ENCODE peak calls at places on chromosomes 16 and 17, in four cellular contexts. O, T, E and H are unnamed samples.

GRCh38 chr16:69123894-69124293 is 8.5 kb downstream of the CHTF8 start:
- DNase-seq in E (peak; percentile 46), T (no peak), O (peak; percentile 36), H (peak; percentile 43)

GRCh38 chr17:79683365-79683764 is 47.4 kb upstream of the ENPP7 start:
- DNase-seq in O (no peak), E (no peak), T (no peak), H (no peak)

GRCh38 chr16:13453325-13453724 is 466.6 kb upstream of the ERCC4 start:
- DNase-seq in E (no peak), O (no peak), T (no peak), H (no peak)

GRCh38 chr16:30185141-30185682 is 1.8 kb downstream of the CORO1A start:
- DNase-seq in T (no peak), O (peak; percentile 67), E (peak; percentile 9), H (peak; percentile 21)

GRCh38 chr17:21512307-21513011 is 136.3 kb downstream of the KCNJ12 start:
- DNase-seq in T (no peak), E (no peak), O (no peak), H (no peak)

GRCh38 chr16:1980026-1980769 is 1.1 kb downstream of the NOXO1 start:
- DNase-seq in T (no peak), E (no peak), O (no peak), H (no peak)

GRCh38 chr17:7307686-7308624 is 527 bp downstream of the EIF5A start:
- DNase-seq in E (peak; percentile 49), T (no peak), O (peak; percentile 65), H (no peak)

GRCh38 chr16:17151335-17151734 is 319.4 kb downstream of the XYLT1 start:
- DNase-seq in O (no peak), E (no peak), T (no peak), H (no peak)

GRCh38 chr17:57877803-57878202 is 28.0 kb upstream of the MRPS23 start:
- DNase-seq in O (no peak), T (no peak), E (no peak), H (no peak)

GRCh38 chr17:79812969-79813825 is 16.3 kb upstream of the CBX8 start:
- DNase-seq in T (no peak), E (peak; percentile 68), O (no peak), H (no peak)

GRCh38 chr17:62627219-62627903 is at the start of gene MRC2:
- DNase-seq in O (peak; percentile 87), T (no peak), E (peak; percentile 46), H (peak; percentile 71)

GRCh38 chr17:51572115-51572514 is 311.8 kb downstream of the UTP18 start:
- DNase-seq in O (no peak), T (no peak), E (no peak), H (no peak)

GRCh38 chr17:7862692-7863437 is 5.1 kb downstream of the CYB5D1 start:
- DNase-seq in T (no peak), O (no peak), E (peak; percentile 30), H (no peak)

GRCh38 chr17:16943541-16944333 is 28.2 kb downstream of the TNFRSF13B start:
- DNase-seq in T (no peak), O (no peak), E (no peak), H (no peak)

GRCh38 chr17:79702071-79702470 is 28.7 kb upstream of the ENPP7 start:
- DNase-seq in E (no peak), O (no peak), T (no peak), H (no peak)

DNA sequence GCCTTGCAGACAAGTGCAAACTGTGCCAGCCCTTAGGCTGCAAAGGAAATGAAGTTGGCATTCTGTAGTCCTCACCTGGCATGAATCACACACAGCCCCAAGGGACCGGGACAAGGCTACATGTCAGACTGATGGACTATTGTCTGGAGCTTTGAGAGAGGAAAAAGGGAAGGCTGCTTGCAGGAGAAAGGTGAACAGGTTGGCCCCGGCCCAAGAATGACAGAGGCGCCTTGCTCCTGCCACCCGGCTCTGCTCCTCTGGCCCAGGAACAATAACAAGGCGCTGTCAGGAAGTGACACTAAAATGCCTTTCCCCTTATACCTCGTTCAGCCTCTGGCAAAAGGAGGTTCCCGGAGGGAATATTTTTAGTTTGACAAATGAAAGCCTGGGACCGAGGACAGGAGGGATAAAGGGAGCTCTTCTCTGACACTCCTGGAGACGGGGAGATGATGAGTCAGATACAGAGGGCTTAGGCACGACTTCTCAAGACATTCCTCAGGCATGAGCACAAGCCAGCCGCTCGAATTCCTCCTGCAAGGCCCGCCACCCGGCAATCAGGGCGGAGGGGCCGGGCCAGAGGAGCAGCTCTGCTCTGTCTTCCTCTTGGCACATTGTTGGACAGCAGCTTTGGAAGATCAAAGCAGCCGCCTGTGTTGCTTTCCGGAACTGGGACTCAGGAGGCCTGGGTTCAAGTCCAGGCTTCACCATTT is 105.8 kb downstream of the NOG start:
- DNase-seq in T (no peak), O (no peak), E (no peak), H (no peak)
- TF ChIP-seq SPI1 in T (no peak), O (no peak), E (no peak), H (no peak)

DNA sequence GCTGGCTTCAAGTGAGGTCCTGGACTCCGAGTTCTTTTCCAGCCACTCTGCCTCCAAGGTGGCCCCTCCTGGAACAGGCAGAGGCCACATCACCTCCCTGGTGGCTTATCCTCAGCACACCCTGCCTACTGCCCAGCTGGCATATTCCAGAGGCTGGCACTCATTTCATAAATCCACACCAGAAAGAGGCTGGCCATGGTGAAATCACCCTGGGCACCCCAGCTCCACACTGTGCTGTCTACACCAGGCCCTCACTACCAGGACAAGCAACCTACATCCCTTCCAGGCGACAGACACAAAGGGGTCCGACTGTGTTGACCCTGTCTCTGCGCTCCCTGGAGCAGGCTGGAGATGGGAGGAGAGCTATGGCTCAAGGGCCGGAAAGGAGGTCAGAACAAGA is 100.2 kb downstream of the C16orf78 start:
- DNase-seq in O (no peak), E (no peak), T (no peak), H (no peak)
- TF ChIP-seq SPI1 in O (no peak), E (no peak), T (no peak), H (no peak)

GRCh38 chr17:30520882-30521281 is 43.7 kb downstream of the GOSR1 start:
- DNase-seq in O (no peak), T (no peak), E (no peak), H (no peak)
- TF ChIP-seq SPI1 in O (no peak), T (no peak), E (no peak), H (no peak)

DNA sequence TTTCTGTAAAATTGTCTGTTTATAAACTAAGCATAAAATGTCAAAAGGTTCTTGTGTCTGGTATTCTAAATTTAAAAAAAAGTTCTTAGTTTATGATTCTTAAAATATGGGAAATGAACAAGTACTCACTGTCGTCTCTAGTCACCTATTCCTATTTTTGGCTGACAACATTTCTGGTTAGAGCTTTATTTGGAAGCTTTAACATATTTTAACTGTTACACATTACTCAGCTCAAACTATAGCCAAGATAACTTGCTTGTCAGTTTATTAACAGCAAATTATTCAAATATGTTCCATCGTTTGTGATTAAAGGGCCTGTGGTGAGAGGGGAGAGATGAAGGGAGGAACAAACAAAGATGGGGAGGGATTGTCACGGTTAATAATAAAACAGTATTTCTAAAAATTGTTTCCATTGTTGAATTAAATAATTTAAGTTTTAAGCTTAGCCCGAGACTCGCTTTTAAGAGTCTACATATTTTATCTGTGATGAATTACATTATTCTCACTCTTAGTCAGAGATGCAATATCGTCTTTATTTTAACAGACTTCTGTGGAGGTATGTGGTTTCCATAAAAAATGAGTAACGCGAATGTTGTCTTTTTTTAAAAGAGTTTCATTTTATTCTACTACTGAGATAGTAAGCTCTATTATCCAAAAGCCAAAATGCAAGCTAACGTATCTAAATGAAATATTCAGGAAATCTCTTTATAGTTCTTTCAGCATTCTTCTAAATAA is 321.9 kb upstream of the PMFBP1 start:
- DNase-seq in E (no peak), T (no peak), O (no peak), H (no peak)
- TF ChIP-seq SPI1 in E (no peak), T (no peak), O (no peak), H (no peak)

GRCh38 chr16:84015399-84015798 is 27.2 kb downstream of the SLC38A8 start:
- DNase-seq in E (no peak), O (no peak), T (no peak), H (no peak)

GRCh38 chr16:84016477-84016876 is 26.1 kb downstream of the SLC38A8 start:
- DNase-seq in T (no peak), E (no peak), O (no peak), H (no peak)

GRCh38 chr16:84013787-84014569 is 28.6 kb downstream of the SLC38A8 start:
- DNase-seq in O (peak; percentile 40), E (peak; percentile 98), T (peak; percentile 42), H (peak; percentile 56)

GRCh38 chr16:84018710-84019109 is 23.9 kb downstream of the SLC38A8 start:
- DNase-seq in E (no peak), O (no peak), T (no peak), H (no peak)

DNA sequence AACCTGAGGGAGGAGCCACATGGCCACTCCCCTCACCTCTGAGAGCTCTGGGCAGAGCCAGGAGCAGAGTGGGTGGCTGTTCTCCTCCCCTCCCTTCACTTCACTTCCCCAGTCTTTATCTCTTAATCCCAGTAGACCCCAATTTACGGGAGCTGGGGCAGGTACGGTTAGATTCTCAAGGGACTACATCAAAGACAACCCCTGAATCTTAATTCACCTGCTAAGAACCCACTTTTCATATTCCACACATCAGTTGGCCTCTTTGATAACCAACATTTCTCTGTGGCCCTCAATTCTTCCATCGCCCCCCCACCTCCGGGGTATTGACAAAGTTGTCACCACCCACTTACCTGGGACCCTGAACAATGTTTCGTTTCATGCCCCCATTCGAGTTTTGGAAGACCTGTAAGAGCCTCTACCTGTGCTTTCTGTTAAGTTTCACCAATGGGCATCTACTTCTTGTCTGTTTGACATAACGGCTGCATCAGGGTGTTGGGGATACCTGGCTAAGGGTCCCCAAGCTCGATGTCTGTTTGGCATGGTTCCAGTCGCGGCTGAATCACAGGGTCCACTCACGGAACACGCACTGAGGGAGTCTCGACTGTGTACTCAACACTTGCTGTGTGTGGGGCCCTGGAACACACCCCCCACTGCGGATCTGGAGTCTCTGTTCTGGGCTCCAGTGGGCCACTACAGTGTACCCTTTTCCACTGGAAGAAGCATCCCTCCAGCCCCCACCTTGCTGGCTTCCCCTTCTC is 27.8 kb downstream of the SLC38A8 start:
- DNase-seq in T (no peak), E (no peak), O (no peak), H (no peak)
- TF ChIP-seq SPI1 in T (no peak), E (peak; percentile 70), O (no peak), H (no peak)

GRCh38 chr17:2158011-2158410 is 103.1 kb downstream of the HIC1 start:
- DNase-seq in E (no peak), O (peak; percentile 79), T (no peak), H (no peak)
- TF ChIP-seq SPI1 in E (no peak), O (peak; percentile 37), T (no peak), H (no peak)

GRCh38 chr16:80803341-80804060 is 897 bp downstream of the CDYL2 start:
- DNase-seq in T (no peak), E (peak; percentile 20), O (no peak), H (peak; percentile 53)
- TF ChIP-seq SPI1 in T (no peak), E (no peak), O (no peak), H (no peak)

DNA sequence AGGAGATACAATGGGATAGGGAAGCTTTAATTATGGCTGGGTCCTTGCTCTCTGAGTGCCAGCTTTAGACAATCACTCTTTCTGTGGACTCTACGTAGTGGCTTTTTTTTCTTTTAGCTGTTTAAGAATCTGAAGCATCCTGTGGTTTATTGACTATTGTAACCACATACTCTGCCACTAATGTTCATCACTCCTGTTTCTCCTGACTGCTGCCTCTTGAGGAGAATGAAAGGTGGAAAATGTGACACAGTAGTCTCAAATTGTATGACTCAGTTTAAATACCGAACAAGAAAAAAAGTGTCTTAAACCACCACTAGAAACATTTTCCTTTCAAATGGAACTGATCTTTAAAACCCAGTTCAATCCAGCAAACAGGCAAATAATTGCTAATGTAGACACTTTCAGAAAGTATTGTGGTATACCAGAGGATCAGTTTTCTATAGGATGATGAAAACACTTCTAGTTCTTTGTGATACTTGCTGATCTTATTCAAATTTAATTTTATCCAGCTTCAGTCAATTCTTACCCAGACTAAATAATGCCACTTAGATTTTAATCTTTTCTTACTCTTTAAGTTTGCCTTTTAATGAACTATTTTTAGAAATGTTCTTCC is 302.7 kb upstream of the PMFBP1 start:
- DNase-seq in T (no peak), E (no peak), O (no peak), H (no peak)
- TF ChIP-seq SPI1 in T (no peak), E (no peak), O (no peak), H (no peak)